ENCODE peak calls at places on chromosomes 11 and 22, in six cellular contexts. One of them, this sample, is unnamed.
A peak's percentile ranks its signal among the peaks of the same experiment; 100 is the strongest.

GRCh38 chr11:17014774-17015638 is 792 bp upstream of the PLEKHA7 start:
- DNase-seq in SHP77: no peak
- DNase-seq in tibial artery: no peak
- DNase-seq in lower lobe of right lung: no peak
- DNase-seq in GM06990: no peak
- DNase-seq in activated T-cell treated with anti-CD3 and anti-CD28 coated beads, Interleukin-2, amount 50 U/mL, for 72 hours: peak; percentile 34
- DNase-seq in this sample: no peak

GRCh38 chr11:1656061-1656441 is 26.5 kb downstream of the KRTAP5-5 start:
- DNase-seq in SHP77: no peak
- DNase-seq in tibial artery: no peak
- DNase-seq in lower lobe of right lung: no peak
- DNase-seq in GM06990: no peak
- DNase-seq in activated T-cell treated with anti-CD3 and anti-CD28 coated beads, Interleukin-2, amount 50 U/mL, for 72 hours: no peak
- DNase-seq in this sample: no peak

GRCh38 chr11:11171285-11171684 is 181.8 kb downstream of the CSNK2A3 start:
- DNase-seq in SHP77: no peak
- DNase-seq in tibial artery: no peak
- DNase-seq in lower lobe of right lung: no peak
- DNase-seq in GM06990: no peak
- DNase-seq in activated T-cell treated with anti-CD3 and anti-CD28 coated beads, Interleukin-2, amount 50 U/mL, for 72 hours: no peak
- DNase-seq in this sample: peak; percentile 38

GRCh38 chr22:27270818-27271510 is 530.6 kb downstream of the MN1 start:
- DNase-seq in SHP77: no peak
- DNase-seq in tibial artery: no peak
- DNase-seq in lower lobe of right lung: no peak
- DNase-seq in GM06990: no peak
- DNase-seq in activated T-cell treated with anti-CD3 and anti-CD28 coated beads, Interleukin-2, amount 50 U/mL, for 72 hours: no peak
- DNase-seq in this sample: no peak

GRCh38 chr22:38923463-38924196 is 33.8 kb upstream of the APOBEC3A start:
- DNase-seq in SHP77: peak; percentile 92
- DNase-seq in tibial artery: peak; percentile 73
- DNase-seq in lower lobe of right lung: peak; percentile 64
- DNase-seq in GM06990: no peak
- DNase-seq in activated T-cell treated with anti-CD3 and anti-CD28 coated beads, Interleukin-2, amount 50 U/mL, for 72 hours: no peak
- DNase-seq in this sample: peak; percentile 59

GRCh38 chr11:35330924-35331323 is 88.4 kb downstream of the SLC1A2 start:
- DNase-seq in SHP77: no peak
- DNase-seq in tibial artery: no peak
- DNase-seq in lower lobe of right lung: no peak
- DNase-seq in GM06990: no peak
- DNase-seq in activated T-cell treated with anti-CD3 and anti-CD28 coated beads, Interleukin-2, amount 50 U/mL, for 72 hours: no peak
- DNase-seq in this sample: no peak

GRCh38 chr22:39206491-39206890 is 38.3 kb downstream of the PDGFB start:
- DNase-seq in SHP77: no peak
- DNase-seq in tibial artery: no peak
- DNase-seq in lower lobe of right lung: peak; percentile 20
- DNase-seq in GM06990: no peak
- DNase-seq in activated T-cell treated with anti-CD3 and anti-CD28 coated beads, Interleukin-2, amount 50 U/mL, for 72 hours: no peak
- DNase-seq in this sample: no peak

GRCh38 chr11:125224391-125225015 is 60.0 kb downstream of the PKNOX2 start:
- DNase-seq in SHP77: no peak
- DNase-seq in tibial artery: peak; percentile 43
- DNase-seq in lower lobe of right lung: no peak
- DNase-seq in GM06990: no peak
- DNase-seq in activated T-cell treated with anti-CD3 and anti-CD28 coated beads, Interleukin-2, amount 50 U/mL, for 72 hours: no peak
- DNase-seq in this sample: no peak

GRCh38 chr22:39559456-39560105 is 11.0 kb upstream of the CACNA1I start:
- DNase-seq in SHP77: no peak
- DNase-seq in tibial artery: no peak
- DNase-seq in lower lobe of right lung: no peak
- DNase-seq in GM06990: no peak
- DNase-seq in activated T-cell treated with anti-CD3 and anti-CD28 coated beads, Interleukin-2, amount 50 U/mL, for 72 hours: peak; percentile 36
- DNase-seq in this sample: no peak

GRCh38 chr22:16969508-16970327 is 38.3 kb downstream of the GAB4 start:
- DNase-seq in SHP77: no peak
- DNase-seq in tibial artery: no peak
- DNase-seq in lower lobe of right lung: no peak
- DNase-seq in GM06990: no peak
- DNase-seq in activated T-cell treated with anti-CD3 and anti-CD28 coated beads, Interleukin-2, amount 50 U/mL, for 72 hours: no peak
- DNase-seq in this sample: no peak

GRCh38 chr22:49997221-49997599 is 15.4 kb downstream of the IL17REL start:
- DNase-seq in SHP77: no peak
- DNase-seq in tibial artery: peak; percentile 16
- DNase-seq in lower lobe of right lung: peak; percentile 63
- DNase-seq in GM06990: no peak
- DNase-seq in activated T-cell treated with anti-CD3 and anti-CD28 coated beads, Interleukin-2, amount 50 U/mL, for 72 hours: no peak
- DNase-seq in this sample: no peak

GRCh38 chr11:94171693-94172440 is 43.2 kb downstream of the PANX1 start:
- DNase-seq in SHP77: peak; percentile 12
- DNase-seq in tibial artery: no peak
- DNase-seq in lower lobe of right lung: peak; percentile 56
- DNase-seq in GM06990: no peak
- DNase-seq in activated T-cell treated with anti-CD3 and anti-CD28 coated beads, Interleukin-2, amount 50 U/mL, for 72 hours: peak; percentile 35
- DNase-seq in this sample: no peak

GRCh38 chr22:36362819-36363377 is 24.9 kb downstream of the MYH9 start:
- DNase-seq in SHP77: no peak
- DNase-seq in tibial artery: no peak
- DNase-seq in lower lobe of right lung: no peak
- DNase-seq in GM06990: no peak
- DNase-seq in activated T-cell treated with anti-CD3 and anti-CD28 coated beads, Interleukin-2, amount 50 U/mL, for 72 hours: peak; percentile 69
- DNase-seq in this sample: no peak

GRCh38 chr11:110186867-110187266 is 93.7 kb downstream of the ZC3H12C start:
- DNase-seq in SHP77: no peak
- DNase-seq in tibial artery: no peak
- DNase-seq in lower lobe of right lung: no peak
- DNase-seq in GM06990: no peak
- DNase-seq in activated T-cell treated with anti-CD3 and anti-CD28 coated beads, Interleukin-2, amount 50 U/mL, for 72 hours: no peak
- DNase-seq in this sample: no peak

GRCh38 chr22:45007247-45007945 is 2.4 kb downstream of the PHF21B start:
- DNase-seq in SHP77: no peak
- DNase-seq in tibial artery: no peak
- DNase-seq in lower lobe of right lung: no peak
- DNase-seq in GM06990: no peak
- DNase-seq in activated T-cell treated with anti-CD3 and anti-CD28 coated beads, Interleukin-2, amount 50 U/mL, for 72 hours: peak; percentile 27
- DNase-seq in this sample: no peak

GRCh38 chr11:134270250-134270714 is 5.9 kb upstream of the GLB1L3 start:
- DNase-seq in SHP77: peak; percentile 12
- DNase-seq in tibial artery: no peak
- DNase-seq in lower lobe of right lung: no peak
- DNase-seq in GM06990: no peak
- DNase-seq in activated T-cell treated with anti-CD3 and anti-CD28 coated beads, Interleukin-2, amount 50 U/mL, for 72 hours: no peak
- DNase-seq in this sample: no peak

GRCh38 chr11:6563121-6563619 is 40.2 kb downstream of the RRP8 start:
- DNase-seq in SHP77: no peak
- DNase-seq in tibial artery: no peak
- DNase-seq in lower lobe of right lung: no peak
- DNase-seq in GM06990: no peak
- DNase-seq in activated T-cell treated with anti-CD3 and anti-CD28 coated beads, Interleukin-2, amount 50 U/mL, for 72 hours: no peak
- DNase-seq in this sample: no peak

GRCh38 chr11:83583953-83584352 is 297.8 kb upstream of the CCDC90B start:
- DNase-seq in SHP77: no peak
- DNase-seq in tibial artery: no peak
- DNase-seq in lower lobe of right lung: no peak
- DNase-seq in GM06990: peak; percentile 64
- DNase-seq in activated T-cell treated with anti-CD3 and anti-CD28 coated beads, Interleukin-2, amount 50 U/mL, for 72 hours: no peak
- DNase-seq in this sample: no peak

This sample was measured in HS-27A.